ENCODE peak calls at places on chromosomes 11 and 22, in five cellular contexts. K is chondrocyte, F is right atrium auricular region, W is natural killer cell, U is cardiac muscle cell. S is an unnamed sample.
A peak's percentile ranks its signal among the peaks of the same experiment; 100 is the strongest.

GRCh38 chr11:76236092-76237026 is 30.1 kb upstream of the WNT11 start:
- DNase-seq in U (peak; percentile 71), K (peak; percentile 35), F (peak; percentile 73), W (peak; percentile 30), S (no peak)

GRCh38 chr11:1052133-1053011 is 15.9 kb upstream of the MUC6 start:
- DNase-seq in W (no peak), F (no peak), K (no peak), U (no peak), S (no peak)

GRCh38 chr11:31808268-31808667 is 2.9 kb downstream of the PAX6 start:
- DNase-seq in W (no peak), U (no peak), K (no peak), F (no peak), S (no peak)

GRCh38 chr11:57482782-57483569 is 22.6 kb downstream of the RTN4RL2 start:
- DNase-seq in W (peak; percentile 57), K (no peak), F (no peak), U (peak; percentile 62), S (no peak)

GRCh38 chr22:49838771-49839717 is 11.4 kb upstream of the BRD1 start:
- DNase-seq in F (no peak), K (no peak), U (no peak), W (peak; percentile 64), S (no peak)

GRCh38 chr11:35142481-35143207 is 3.7 kb downstream of the CD44 start:
- DNase-seq in W (no peak), K (no peak), U (peak; percentile 41), F (no peak), S (no peak)

GRCh38 chr11:66100272-66101037 is 30.4 kb downstream of the PACS1 start:
- DNase-seq in F (peak; percentile 71), W (peak; percentile 48), U (no peak), K (no peak), S (peak; percentile 53)

GRCh38 chr22:49507607-49508292 is 319.9 kb downstream of the BRD1 start:
- DNase-seq in U (no peak), W (no peak), K (no peak), F (no peak), S (no peak)

GRCh38 chr11:18669211-18669593 is 29.4 kb upstream of the TMEM86A start:
- DNase-seq in U (no peak), F (no peak), W (no peak), K (no peak), S (no peak)

GRCh38 chr11:125084057-125084416 is 20.9 kb downstream of the SLC37A2 start:
- DNase-seq in K (peak; percentile 43), U (no peak), W (no peak), F (no peak), S (peak; percentile 77)

GRCh38 chr11:18203723-18204122 is 31.1 kb downstream of the MRGPRX4 start:
- DNase-seq in U (peak; percentile 41), K (no peak), W (no peak), F (no peak), S (no peak)

GRCh38 chr11:19594326-19594725 is 118.3 kb upstream of the NAV2 start:
- DNase-seq in K (no peak), W (no peak), F (no peak), U (no peak), S (no peak)

GRCh38 chr11:64998690-64999431 is 2.1 kb upstream of the BATF2 start:
- DNase-seq in W (no peak), U (no peak), K (no peak), F (no peak), S (no peak)

GRCh38 chr11:69060806-69061712 is 12.3 kb downstream of the TPCN2 start:
- DNase-seq in U (no peak), W (no peak), F (no peak), K (no peak), S (no peak)

GRCh38 chr11:118531597-118532084 is 649 bp downstream of the TMEM25 start:
- DNase-seq in F (no peak), U (no peak), W (no peak), K (no peak), S (no peak)

GRCh38 chr22:29348956-29349355 is 33.5 kb upstream of the RASL10A start:
- DNase-seq in K (no peak), W (no peak), F (no peak), U (no peak), S (no peak)

GRCh38 chr11:22928207-22928917 is 68.1 kb upstream of the CCDC179 start:
- DNase-seq in K (no peak), F (no peak), U (peak; percentile 1), W (no peak), S (no peak)

GRCh38 chr11:111871693-111872161 is 346 bp upstream of the ALG9 start:
- DNase-seq in W (no peak), U (no peak), F (no peak), K (no peak), S (no peak)

DNA sequence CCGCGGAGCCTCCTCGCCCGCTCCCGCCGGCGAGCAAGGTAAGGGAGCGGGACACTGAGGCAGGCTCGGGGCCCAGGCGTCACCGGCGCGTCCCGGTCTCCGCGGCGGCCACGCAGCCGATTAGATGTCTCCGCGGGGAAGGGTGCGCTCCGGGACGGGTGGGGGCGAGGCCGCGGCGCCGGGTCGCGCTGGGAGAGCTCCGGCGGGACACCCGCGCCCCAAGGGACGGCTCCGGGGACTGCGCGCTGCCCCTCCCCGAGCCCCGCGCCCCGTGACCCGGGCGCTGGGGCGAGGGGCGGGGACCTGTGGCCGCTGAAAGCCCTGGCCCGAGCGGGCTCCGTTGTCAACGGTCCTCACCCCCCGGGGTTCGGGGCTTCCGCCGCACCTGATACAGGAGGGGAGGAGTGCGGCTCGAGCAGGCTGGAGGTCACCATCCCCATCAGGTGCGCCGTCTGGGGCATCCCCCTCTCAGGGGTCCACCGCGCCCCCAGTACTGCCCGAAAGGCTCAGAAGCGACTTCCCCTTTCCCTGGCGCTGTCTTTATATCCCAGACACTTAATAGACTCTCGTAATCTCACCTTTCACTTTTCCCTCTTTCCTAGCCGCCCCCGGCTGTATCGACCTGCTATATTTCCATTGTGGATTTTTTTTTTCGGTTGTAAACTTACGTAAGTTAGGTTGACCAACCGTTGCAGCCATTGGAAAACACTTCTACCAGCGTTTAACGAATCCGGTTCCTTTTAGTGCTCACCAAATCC is 566 bp downstream of the PPFIA1 start:
- DNase-seq in W (peak; percentile 57), K (peak; percentile 90), U (peak; percentile 68), F (no peak), S (no peak)
- TF ChIP-seq CTCF in W (no peak), K (peak; percentile 21), U (no peak), F (peak; percentile 12), S (peak; percentile 13)

DNA sequence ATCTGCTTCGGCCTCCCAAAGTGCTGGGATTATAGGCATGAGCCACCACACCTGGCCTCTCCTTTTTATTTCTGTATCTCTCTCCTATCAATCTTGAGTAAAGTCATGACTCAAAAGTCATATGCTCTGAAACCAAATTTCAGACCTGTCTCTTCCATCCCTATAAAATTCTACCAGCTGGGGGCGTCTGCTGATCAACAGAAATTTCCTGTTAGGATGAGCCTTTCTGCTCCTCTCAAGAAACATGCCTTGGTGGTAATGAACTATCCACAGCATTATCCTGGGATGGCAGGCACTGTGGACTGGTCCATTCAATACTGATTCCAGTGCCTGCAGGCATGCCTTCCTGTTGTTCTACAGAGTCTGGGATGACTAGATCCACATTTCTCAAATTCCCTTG is 472.6 kb downstream of the NELL1 start:
- DNase-seq in K (no peak), W (no peak), U (no peak), F (no peak), S (no peak)
- TF ChIP-seq CTCF in K (no peak), W (no peak), U (no peak), F (peak; percentile 37), S (no peak)

GRCh38 chr22:18012528-18012927 is 11.8 kb downstream of the MICAL3 start:
- DNase-seq in K (no peak), W (no peak), F (no peak), U (no peak), S (no peak)
- TF ChIP-seq CTCF in K (no peak), W (no peak), F (no peak), U (no peak), S (no peak)

GRCh38 chr11:120226714-120227113 is 13.2 kb upstream of the POU2F3 start:
- DNase-seq in U (no peak), K (no peak), W (no peak), F (no peak), S (no peak)
- TF ChIP-seq CTCF in U (no peak), K (no peak), W (no peak), F (no peak), S (no peak)

GRCh38 chr11:4466168-4466891 is 16.1 kb upstream of the OR52K1 start:
- DNase-seq in U (no peak), K (no peak), W (no peak), F (no peak), S (no peak)
- TF ChIP-seq CTCF in U (no peak), K (no peak), W (no peak), F (no peak), S (no peak)

GRCh38 chr22:44727709-44728108 is 24.7 kb upstream of the ARHGAP8 start:
- DNase-seq in U (no peak), F (no peak), K (no peak), W (no peak), S (no peak)

GRCh38 chr22:44730034-44730433 is 22.3 kb upstream of the ARHGAP8 start:
- DNase-seq in W (no peak), K (no peak), U (no peak), F (no peak), S (no peak)

GRCh38 chr22:44730490-44731356 is 21.7 kb upstream of the ARHGAP8 start:
- DNase-seq in W (no peak), F (no peak), U (no peak), K (no peak), S (no peak)

GRCh38 chr22:44728761-44729261 is 23.6 kb upstream of the ARHGAP8 start:
- DNase-seq in U (peak; percentile 34), K (no peak), F (peak; percentile 68), W (no peak), S (no peak)

GRCh38 chr22:44729391-44730012 is 22.9 kb upstream of the ARHGAP8 start:
- DNase-seq in W (no peak), F (no peak), K (no peak), U (peak; percentile 86), S (no peak)
- TF ChIP-seq CTCF in W (no peak), F (peak; percentile 28), K (peak; percentile 37), U (peak; percentile 45), S (no peak)

GRCh38 chr11:127017482-127017881 is 16.9 kb upstream of the KIRREL3 start:
- DNase-seq in K (no peak), W (no peak), U (peak; percentile 51), F (no peak), S (no peak)
- TF ChIP-seq CTCF in K (peak; percentile 70), W (no peak), U (peak; percentile 25), F (no peak), S (peak; percentile 50)

S was measured in osteocyte.